ENCODE peak calls at places on chromosomes 7 and 10, in five cellular contexts. Y is Panc1, V is suprapubic skin, W is IMR-90, E is upper lobe of right lung. D is an unnamed sample.
A peak's percentile ranks its signal among the peaks of the same experiment; 100 is the strongest.

GRCh38 chr7:78924581-78924980 is 528.9 kb downstream of the MAGI2 start:
- DNase-seq in W (peak; percentile 43), E (no peak), V (no peak), Y (no peak), D (no peak)

GRCh38 chr10:10213237-10213636 is 804.4 kb upstream of the CELF2 start:
- DNase-seq in W (no peak), E (no peak), V (no peak), Y (no peak), D (no peak)

GRCh38 chr10:69716711-69717560 is 84.8 kb upstream of the COL13A1 start:
- DNase-seq in W (peak; percentile 33), Y (no peak), V (peak; percentile 74), E (peak; percentile 81), D (peak; percentile 10)

GRCh38 chr10:6928531-6929080 is 348.5 kb upstream of the PRKCQ start:
- DNase-seq in V (no peak), W (no peak), Y (no peak), E (no peak), D (no peak)

GRCh38 chr7:100575746-100576383 is 2.2 kb upstream of the SAP25 start:
- DNase-seq in V (no peak), E (peak; percentile 56), W (no peak), Y (no peak), D (no peak)

GRCh38 chr10:123145542-123146012 is 2.4 kb upstream of the HMX2 start:
- DNase-seq in V (no peak), Y (no peak), E (no peak), W (no peak), D (no peak)

GRCh38 chr7:32890010-32890552 is 1.5 kb downstream of the KBTBD2 start:
- DNase-seq in E (no peak), V (no peak), W (peak; percentile 52), Y (no peak), D (no peak)

GRCh38 chr7:22356855-22357310 is at the start of gene RAPGEF5:
- DNase-seq in E (peak; percentile 81), W (no peak), V (no peak), Y (no peak), D (no peak)

GRCh38 chr10:114328876-114329275 is 75.4 kb downstream of the AFAP1L2 start:
- DNase-seq in W (no peak), Y (no peak), E (no peak), V (no peak), D (no peak)

GRCh38 chr10:84525120-84525806 is 196.9 kb downstream of the CCSER2 start:
- DNase-seq in Y (no peak), W (no peak), V (no peak), E (no peak), D (no peak)

GRCh38 chr10:57849726-57850357 is 417.9 kb downstream of the IPMK start:
- DNase-seq in V (no peak), W (peak; percentile 2), E (no peak), Y (peak; percentile 5), D (no peak)

GRCh38 chr7:150854066-150855000 is 2.0 kb downstream of the AOC1 start:
- DNase-seq in W (no peak), V (no peak), Y (no peak), E (no peak), D (no peak)

GRCh38 chr7:26626687-26627086 is 237.7 kb downstream of the SKAP2 start:
- DNase-seq in Y (no peak), V (no peak), W (no peak), E (no peak), D (no peak)

GRCh38 chr10:9762966-9763656 is 1254.6 kb upstream of the CELF2 start:
- DNase-seq in Y (no peak), W (peak; percentile 82), V (no peak), E (no peak), D (no peak)

GRCh38 chr7:22591271-22591670 is 91.3 kb upstream of the STEAP1B start:
- DNase-seq in W (no peak), Y (no peak), E (no peak), V (no peak), D (no peak)

GRCh38 chr10:47090903-47091302 is 179.7 kb downstream of the PTPN20 start:
- DNase-seq in V (peak; percentile 47), E (no peak), W (no peak), Y (no peak), D (no peak)

GRCh38 chr10:1229574-1229973 is 173.4 kb downstream of the WDR37 start:
- DNase-seq in W (no peak), E (no peak), V (no peak), Y (no peak), D (no peak)

GRCh38 chr10:102646610-102647432 is 2.5 kb downstream of the TRIM8 start:
- DNase-seq in W (peak; percentile 55), E (peak; percentile 85), V (no peak), Y (no peak), D (no peak)

GRCh38 chr10:110137142-110137545 is 70.3 kb upstream of the MXI1 start:
- DNase-seq in E (no peak), W (peak; percentile 78), V (no peak), Y (peak; percentile 59), D (no peak)

GRCh38 chr7:74586258-74587200 is 71.0 kb upstream of the GTF2I start:
- DNase-seq in Y (no peak), W (no peak), V (no peak), E (no peak), D (no peak)

GRCh38 chr10:131350245-131350644 is 38.7 kb upstream of the TCERG1L start:
- DNase-seq in W (no peak), V (no peak), Y (no peak), E (no peak), D (no peak)

GRCh38 chr7:106285801-106286492 is 1.2 kb upstream of the NAMPT start:
- DNase-seq in E (no peak), V (no peak), W (peak; percentile 73), Y (peak; percentile 25), D (no peak)

GRCh38 chr10:100100651-100101525 is 19.2 kb upstream of the CPN1 start:
- DNase-seq in W (peak; percentile 42), V (no peak), Y (peak; percentile 50), E (no peak), D (no peak)

GRCh38 chr7:100567045-100567730 is 6.5 kb downstream of the SAP25 start:
- DNase-seq in Y (no peak), V (no peak), W (no peak), E (peak; percentile 61), D (no peak)

GRCh38 chr10:68402271-68402670 is 4.8 kb downstream of the RUFY2 start:
- DNase-seq in V (no peak), E (no peak), W (peak; percentile 1), Y (no peak), D (no peak)

GRCh38 chr7:16778479-16778878 is 24.9 kb downstream of the TSPAN13 start:
- DNase-seq in Y (no peak), W (no peak), E (no peak), V (no peak), D (no peak)

GRCh38 chr7:51823437-51823836 is 506.8 kb upstream of the COBL start:
- DNase-seq in E (no peak), Y (no peak), V (no peak), W (no peak), D (no peak)

GRCh38 chr7:51824050-51824449 is 507.4 kb upstream of the COBL start:
- DNase-seq in W (no peak), Y (no peak), V (no peak), E (no peak), D (no peak)

DNA sequence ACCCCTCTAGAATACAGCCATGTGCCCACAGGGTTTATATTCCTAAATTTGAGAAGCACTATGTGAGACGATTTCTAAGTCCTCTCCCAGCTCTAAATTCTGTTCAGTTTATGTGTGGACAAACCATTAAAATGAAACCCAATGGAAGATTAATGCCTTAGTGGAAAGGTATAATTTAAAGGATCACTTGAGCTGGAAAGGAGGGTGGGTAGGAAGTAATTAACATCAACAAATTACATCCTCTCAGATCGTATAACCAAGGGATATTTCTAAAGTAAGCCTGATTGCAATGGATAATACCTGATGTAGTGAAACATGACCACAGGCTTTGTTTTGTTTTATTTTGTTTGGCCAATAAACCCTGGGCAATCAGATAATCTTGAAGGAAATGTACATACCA is 511.0 kb upstream of the COBL start:
- DNase-seq in Y (no peak), V (no peak), E (no peak), W (no peak), D (no peak)
- H3K27ac ChIP-seq in Y (no peak overlapping the region), V (no peak overlapping the region), E (no peak overlapping the region), W (no peak overlapping the region), D (no peak overlapping the region)

DNA sequence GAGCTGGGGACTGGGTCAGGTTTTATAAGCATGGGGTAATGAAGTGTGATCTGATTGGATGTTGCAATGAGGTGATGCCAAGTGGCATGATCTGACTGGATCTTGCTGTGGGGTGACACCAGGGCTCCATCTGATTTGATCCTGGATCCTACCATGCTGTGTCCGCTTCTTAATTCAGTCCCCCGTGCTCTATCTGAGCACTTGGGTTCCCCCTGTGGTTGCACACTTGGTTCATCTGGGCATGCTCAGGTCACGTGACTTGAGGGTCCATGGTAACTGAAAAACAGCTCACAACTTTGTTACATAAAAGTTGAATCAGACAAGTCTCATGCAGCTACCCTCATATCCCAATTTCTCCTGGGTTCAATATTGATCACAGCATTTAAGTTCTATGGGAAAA is 448.6 kb upstream of the NRP1 start:
- DNase-seq in E (no peak), V (no peak), Y (no peak), W (no peak), D (no peak)
- H3K36me3 ChIP-seq in E (no peaks in the 10 kb centered on the region), V (no peaks in the 10 kb centered on the region), Y (no peaks in the 10 kb centered on the region), W (no peaks in the 10 kb centered on the region), D (no peaks in the 10 kb centered on the region)

DNA sequence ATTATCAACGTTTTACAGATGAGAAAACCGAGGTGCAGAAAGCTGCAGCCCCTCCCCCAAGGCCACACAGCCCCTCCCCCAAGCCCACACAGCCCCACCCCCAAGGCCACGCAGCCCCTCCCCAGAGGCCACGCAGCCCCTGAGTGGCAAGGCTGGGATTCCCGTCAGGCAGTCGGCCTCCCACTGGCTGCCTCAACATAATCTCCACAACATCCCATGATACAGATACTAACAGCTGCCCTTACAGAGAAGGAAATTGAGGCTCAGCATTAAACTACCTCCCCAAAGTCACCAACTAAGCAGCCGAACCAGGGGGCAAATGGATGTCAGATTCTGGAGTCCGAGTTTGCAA is 15.9 kb downstream of the SH3PXD2A start:
- DNase-seq in E (no peak), V (peak; percentile 59), W (no peak), Y (no peak), D (no peak)
- H3K27ac ChIP-seq in E (no peak overlapping the region), V (no peak overlapping the region), W (no peak overlapping the region), Y (no peak overlapping the region), D (no peak overlapping the region)

GRCh38 chr10:120205368-120206018 is 251.5 kb upstream of the PLPP4 start:
- DNase-seq in Y (no peak), V (no peak), E (no peak), W (no peak), D (no peak)

GRCh38 chr10:120204877-120205276 is 252.2 kb upstream of the PLPP4 start:
- DNase-seq in E (no peak), W (no peak), V (no peak), Y (no peak), D (no peak)

GRCh38 chr10:120212275-120212674 is 244.8 kb upstream of the PLPP4 start:
- DNase-seq in W (no peak), V (no peak), E (no peak), Y (no peak), D (no peak)

GRCh38 chr10:120209124-120209523 is 247.9 kb upstream of the PLPP4 start:
- DNase-seq in V (no peak), E (no peak), Y (no peak), W (no peak), D (no peak)

DNA sequence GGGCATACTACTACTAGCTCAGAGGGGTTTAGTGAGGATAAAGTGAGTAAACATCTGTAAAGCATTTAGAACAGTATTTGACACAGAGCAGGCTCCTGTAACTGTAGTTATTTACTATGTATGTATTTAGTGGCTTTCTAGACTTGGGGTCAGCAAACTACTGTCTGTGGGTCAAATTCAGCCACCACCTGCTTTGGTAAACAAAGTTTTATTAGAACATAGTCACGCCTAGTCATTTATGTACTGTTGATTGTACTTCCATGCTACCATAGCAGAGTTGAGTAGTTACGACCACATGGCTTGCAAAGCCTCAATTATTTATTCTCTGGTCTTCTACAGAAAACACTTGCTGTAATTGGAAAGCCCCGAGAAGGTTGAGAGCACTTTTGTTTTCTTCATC is 248.5 kb upstream of the PLPP4 start:
- DNase-seq in V (no peak), E (no peak), W (no peak), Y (no peak), D (no peak)
- H3K36me3 ChIP-seq in V (no peaks in the 10 kb centered on the region), E (no peaks in the 10 kb centered on the region), W (no peaks in the 10 kb centered on the region), Y (no peaks in the 10 kb centered on the region), D (no peaks in the 10 kb centered on the region)

D was measured in effector memory CD4-positive, alpha-beta T cell.